ENCODE peak calls at places on chromosomes 7 and 10, in four cellular contexts. O is cardiac muscle cell, B is heart right ventricle, P is fibroblast of pulmonary artery. D is an unnamed sample.

GRCh38 chr10:43196131-43196980 is 58.1 kb downstream of the CSGALNACT2 start:
- DNase-seq in B (peak), O (no peak), P (no peak), D (no peak)

GRCh38 chr10:29392376-29393021 is 103.6 kb downstream of the LYZL1 start:
- DNase-seq in B (peak), O (peak), P (peak), D (peak)

GRCh38 chr7:151599401-151600227 is 79.9 kb upstream of the RHEB start:
- DNase-seq in B (peak), O (peak), P (peak), D (no peak)

GRCh38 chr10:44310762-44311562 is 73.9 kb downstream of the CXCL12 start:
- DNase-seq in B (peak), O (peak), P (peak), D (peak)

GRCh38 chr10:121804460-121804859 is 123.4 kb downstream of the ATE1 start:
- DNase-seq in B (no peak), P (peak), O (peak), D (no peak)

GRCh38 chr10:17847586-17848296 is 38.6 kb downstream of the MRC1 start:
- DNase-seq in P (peak), B (no peak), O (peak), D (no peak)

GRCh38 chr10:86258488-86258887 is 108.1 kb downstream of the GRID1 start:
- DNase-seq in B (no peak), P (peak), O (no peak), D (peak)

GRCh38 chr7:44727346-44728262 is 21.0 kb upstream of the ZMIZ2 start:
- DNase-seq in P (peak), O (peak), B (no peak), D (no peak)

GRCh38 chr7:378551-379455 is 88.8 kb downstream of the FOXL3 start:
- DNase-seq in B (no peak), P (no peak), O (no peak), D (peak)

GRCh38 chr7:74294191-74294998 is 5.2 kb downstream of the CLIP2 start:
- DNase-seq in B (peak), P (peak), O (peak), D (no peak)

GRCh38 chr7:119175916-119176627 is 951.6 kb downstream of the ANKRD7 start:
- DNase-seq in O (peak), B (peak), P (peak), D (no peak)

GRCh38 chr7:42174391-42174848 is 62.6 kb downstream of the GLI3 start:
- DNase-seq in O (no peak), P (no peak), B (no peak), D (no peak)

GRCh38 chr10:119726291-119727261 is 726 bp downstream of the INPP5F start:
- DNase-seq in B (peak), O (no peak), P (no peak), D (no peak)
- TF ChIP-seq CTCF in B (no peak), O (no peak), P (no peak), D (no peak)

GRCh38 chr10:35608317-35608672 is 3.2 kb downstream of the GJD4 start:
- DNase-seq in P (no peak), B (no peak), O (no peak), D (no peak)
- H3K4me3 ChIP-seq in P (peak), B (peak), O (no peak), D (peak)

GRCh38 chr7:70540641-70541040 is 591.3 kb upstream of the GALNT17 start:
- DNase-seq in O (no peak), P (no peak), B (no peak), D (no peak)
- TF ChIP-seq CTCF in O (no peak), P (no peak), B (no peak), D (no peak)

GRCh38 chr10:3805791-3806381 is 20.9 kb upstream of the KLF6 start:
- DNase-seq in P (peak), O (peak), B (peak), D (no peak)
- H3K4me3 ChIP-seq in P (peak), O (no peak), B (no peak), D (no peak)

GRCh38 chr10:35421553-35422178 is 85.4 kb downstream of the CCNY start:
- DNase-seq in P (peak), O (peak), B (no peak), D (no peak)

GRCh38 chr10:35422236-35422635 is 85.9 kb downstream of the CCNY start:
- DNase-seq in O (no peak), P (no peak), B (no peak), D (no peak)

GRCh38 chr10:35424680-35425285 is 88.5 kb downstream of the CCNY start:
- DNase-seq in B (no peak), P (no peak), O (no peak), D (no peak)

GRCh38 chr10:35425596-35425995 is 89.3 kb downstream of the CCNY start:
- DNase-seq in P (peak), B (no peak), O (peak), D (no peak)

DNA sequence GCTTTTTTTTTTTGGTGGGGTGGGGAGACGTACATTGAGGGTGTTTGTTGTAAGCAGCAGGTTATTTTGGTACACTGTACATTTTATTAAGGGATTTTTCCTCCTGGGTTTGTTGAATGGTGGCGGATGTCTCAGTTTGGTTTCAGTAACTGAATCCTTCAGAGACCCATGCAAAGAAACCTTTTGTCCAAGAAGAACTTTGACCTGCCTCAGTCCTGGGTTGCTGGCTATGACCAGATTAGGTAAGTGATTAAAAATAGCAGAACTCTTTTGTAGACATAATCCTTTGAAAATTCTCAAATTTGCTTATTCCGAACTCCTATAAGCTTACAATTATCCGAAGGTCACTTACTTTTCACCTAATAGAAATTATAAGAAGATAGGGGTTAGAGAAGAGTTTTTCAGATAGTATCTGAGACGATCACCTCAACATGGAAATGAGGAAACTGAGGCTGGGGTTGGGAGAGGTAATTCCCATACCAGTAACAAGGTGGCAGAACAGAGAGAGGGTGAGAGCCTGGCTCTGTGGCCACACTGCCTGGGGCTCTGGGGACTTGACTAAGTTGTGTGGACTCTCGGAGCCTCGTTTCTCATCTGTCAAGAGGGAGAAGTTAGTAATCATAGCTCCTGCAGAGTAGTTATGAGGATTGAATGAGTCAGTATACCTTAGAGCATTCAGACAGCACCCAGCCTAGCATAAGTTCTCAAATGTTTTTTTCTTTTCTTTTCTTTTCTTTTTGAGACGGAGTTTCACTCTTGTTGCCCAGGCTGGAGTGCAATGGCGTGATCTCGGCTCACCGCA is 87.4 kb downstream of the CCNY start:
- DNase-seq in P (peak), B (no peak), O (no peak), D (no peak)
- TF ChIP-seq CTCF in P (no peak), B (no peak), O (no peak), D (no peak)

GRCh38 chr10:33487014-33487776 is 152.7 kb upstream of the NRP1 start:
- DNase-seq in O (peak), P (peak), B (no peak), D (no peak)
- H3K4me3 ChIP-seq in O (no peak), P (no peak), B (no peak), D (no peak)

GRCh38 chr10:79385804-79386531 is 38.7 kb downstream of the PPIF start:
- DNase-seq in B (no peak), O (no peak), P (no peak), D (peak)
- TF ChIP-seq CTCF in B (no peak), O (no peak), P (no peak), D (no peak)

GRCh38 chr7:77566421-77566820 is 29.3 kb downstream of the PTPN12 start:
- DNase-seq in O (no peak), P (no peak), B (no peak), D (no peak)
- H3K4me3 ChIP-seq in O (no peak), P (no peak), B (no peak), D (no peak)

GRCh38 chr10:132446661-132447445 is 49.9 kb downstream of the PWWP2B start:
- DNase-seq in P (peak), O (peak), B (no peak), D (no peak)
- TF ChIP-seq CTCF in P (peak), O (peak), B (peak), D (no peak)

D was measured in dorsolateral prefrontal cortex.